ENCODE peak calls at places on chromosomes 16 and 17, in nine cellular contexts. One of them, this sample, is unnamed.

GRCh38 chr16:16139061-16139460 is 84.2 kb downstream of the ABCC6 start:
- DNase-seq in neural progenitor cell: no peak
- DNase-seq in neural crest cell: no peak
- DNase-seq in lung: no peak
- DNase-seq in EL: no peak
- DNase-seq in NCI-H1436: no peak
- DNase-seq in breast epithelium: no peak
- DNase-seq in NCI-H524: no peak
- DNase-seq in mucosa of gallbladder: no peak
- DNase-seq in this sample: no peak

GRCh38 chr17:42139093-42139492 is 15.7 kb downstream of the RAB5C start:
- DNase-seq in neural progenitor cell: no peak
- DNase-seq in neural crest cell: no peak
- DNase-seq in lung: no peak
- DNase-seq in EL: no peak
- DNase-seq in NCI-H1436: no peak
- DNase-seq in breast epithelium: no peak
- DNase-seq in NCI-H524: no peak
- DNase-seq in mucosa of gallbladder: no peak
- DNase-seq in this sample: no peak

GRCh38 chr16:81238296-81239011 is at the start of gene BCO1:
- DNase-seq in neural progenitor cell: peak; percentile 87
- DNase-seq in neural crest cell: no peak
- DNase-seq in lung: peak; percentile 29
- DNase-seq in EL: peak; percentile 53
- DNase-seq in NCI-H1436: no peak
- DNase-seq in breast epithelium: no peak
- DNase-seq in NCI-H524: peak; percentile 100
- DNase-seq in mucosa of gallbladder: peak; percentile 66
- DNase-seq in this sample: peak; percentile 70

GRCh38 chr17:37648555-37648954 is 5.3 kb upstream of the DDX52 start:
- DNase-seq in neural progenitor cell: no peak
- DNase-seq in neural crest cell: no peak
- DNase-seq in lung: no peak
- DNase-seq in EL: peak; percentile 81
- DNase-seq in NCI-H1436: no peak
- DNase-seq in breast epithelium: no peak
- DNase-seq in NCI-H524: no peak
- DNase-seq in mucosa of gallbladder: no peak
- DNase-seq in this sample: no peak

GRCh38 chr17:2905269-2905668 is 109.0 kb downstream of the RAP1GAP2 start:
- DNase-seq in neural progenitor cell: no peak
- DNase-seq in neural crest cell: no peak
- DNase-seq in lung: no peak
- DNase-seq in EL: no peak
- DNase-seq in NCI-H1436: no peak
- DNase-seq in breast epithelium: no peak
- DNase-seq in NCI-H524: no peak
- DNase-seq in mucosa of gallbladder: no peak
- DNase-seq in this sample: no peak

GRCh38 chr17:55356440-55357328 is 65.0 kb downstream of the MMD start:
- DNase-seq in neural progenitor cell: peak; percentile 83
- DNase-seq in neural crest cell: peak; percentile 70
- DNase-seq in lung: peak; percentile 67
- DNase-seq in EL: peak; percentile 70
- DNase-seq in NCI-H1436: peak; percentile 70
- DNase-seq in breast epithelium: peak; percentile 33
- DNase-seq in NCI-H524: peak; percentile 74
- DNase-seq in mucosa of gallbladder: peak; percentile 74
- DNase-seq in this sample: peak; percentile 65

GRCh38 chr17:77087650-77088454 is 52.9 kb upstream of the SEC14L1 start:
- DNase-seq in neural progenitor cell: no peak
- DNase-seq in neural crest cell: no peak
- DNase-seq in lung: no peak
- DNase-seq in EL: no peak
- DNase-seq in NCI-H1436: no peak
- DNase-seq in breast epithelium: no peak
- DNase-seq in NCI-H524: no peak
- DNase-seq in mucosa of gallbladder: no peak
- DNase-seq in this sample: no peak

GRCh38 chr16:89890886-89891657 is 17.7 kb downstream of the TCF25 start:
- DNase-seq in neural progenitor cell: no peak
- DNase-seq in neural crest cell: no peak
- DNase-seq in lung: no peak
- DNase-seq in EL: no peak
- DNase-seq in NCI-H1436: no peak
- DNase-seq in breast epithelium: no peak
- DNase-seq in NCI-H524: no peak
- DNase-seq in mucosa of gallbladder: no peak
- DNase-seq in this sample: no peak

GRCh38 chr16:9055661-9056060 is 35.8 kb upstream of the HAPSTR1 start:
- DNase-seq in neural progenitor cell: no peak
- DNase-seq in neural crest cell: no peak
- DNase-seq in lung: no peak
- DNase-seq in EL: no peak
- DNase-seq in NCI-H1436: no peak
- DNase-seq in breast epithelium: no peak
- DNase-seq in NCI-H524: no peak
- DNase-seq in mucosa of gallbladder: no peak
- DNase-seq in this sample: no peak

GRCh38 chr17:149231-149630 is 11.9 kb downstream of the SCGB1C2 start:
- DNase-seq in neural progenitor cell: no peak
- DNase-seq in neural crest cell: no peak
- DNase-seq in lung: no peak
- DNase-seq in EL: no peak
- DNase-seq in NCI-H1436: no peak
- DNase-seq in breast epithelium: no peak
- DNase-seq in NCI-H524: no peak
- DNase-seq in mucosa of gallbladder: no peak
- DNase-seq in this sample: no peak

GRCh38 chr17:57545836-57546305 is 199.2 kb downstream of the CCDC182 start:
- DNase-seq in neural progenitor cell: no peak
- DNase-seq in neural crest cell: no peak
- DNase-seq in lung: no peak
- DNase-seq in EL: no peak
- DNase-seq in NCI-H1436: peak; percentile 81
- DNase-seq in breast epithelium: no peak
- DNase-seq in NCI-H524: peak; percentile 96
- DNase-seq in mucosa of gallbladder: no peak
- DNase-seq in this sample: no peak

GRCh38 chr16:495127-495748 is 32.3 kb upstream of the CAPN15 start:
- DNase-seq in neural progenitor cell: peak; percentile 42
- DNase-seq in neural crest cell: no peak
- DNase-seq in lung: no peak
- DNase-seq in EL: peak; percentile 41
- DNase-seq in NCI-H1436: peak; percentile 21
- DNase-seq in breast epithelium: no peak
- DNase-seq in NCI-H524: peak; percentile 15
- DNase-seq in mucosa of gallbladder: no peak
- DNase-seq in this sample: no peak

GRCh38 chr16:69566437-69567030 is 768 bp downstream of the NFAT5 start:
- DNase-seq in neural progenitor cell: peak; percentile 75
- DNase-seq in neural crest cell: peak; percentile 24
- DNase-seq in lung: peak; percentile 68
- DNase-seq in EL: peak; percentile 82
- DNase-seq in NCI-H1436: no peak
- DNase-seq in breast epithelium: peak; percentile 59
- DNase-seq in NCI-H524: peak; percentile 32
- DNase-seq in mucosa of gallbladder: peak; percentile 28
- DNase-seq in this sample: no peak

GRCh38 chr16:49590166-49590871 is 216.7 kb downstream of the C16orf78 start:
- DNase-seq in neural progenitor cell: no peak
- DNase-seq in neural crest cell: no peak
- DNase-seq in lung: no peak
- DNase-seq in EL: no peak
- DNase-seq in NCI-H1436: no peak
- DNase-seq in breast epithelium: no peak
- DNase-seq in NCI-H524: peak; percentile 72
- DNase-seq in mucosa of gallbladder: no peak
- DNase-seq in this sample: no peak

This sample was measured in NCI-H2171.